ENCODE peak calls at places on chromosomes 5 and 9, in eight cellular contexts. F, H, C, X, L, D, S and J are unnamed samples.
A peak's percentile ranks its signal among the peaks of the same experiment; 100 is the strongest.

GRCh38 chr5:118554991-118555390 is 433.4 kb downstream of the DTWD2 start:
- DNase-seq in D (no peak), H (peak; percentile 26), C (no peak), F (no peak), L (no peak), S (no peak), X (no peak), J (no peak)

GRCh38 chr5:64166201-64166959 is 737 bp downstream of the RNF180 start:
- DNase-seq in H (peak; percentile 67), F (no peak), L (no peak), S (no peak), C (no peak), D (no peak), X (no peak), J (no peak)

GRCh38 chr5:74212336-74212735 is 428.2 kb downstream of the ENC1 start:
- DNase-seq in X (no peak), F (peak; percentile 45), L (no peak), S (no peak), D (no peak), C (peak; percentile 17), H (peak; percentile 39), J (no peak)

GRCh38 chr5:76403963-76404693 is 1.0 kb downstream of the IQGAP2 start:
- DNase-seq in D (peak; percentile 68), C (no peak), S (no peak), F (no peak), L (peak; percentile 83), H (peak; percentile 12), X (no peak), J (peak; percentile 22)

GRCh38 chr9:87834357-87834756 is 48.3 kb upstream of the SPATA31E1 start:
- DNase-seq in D (no peak), C (no peak), L (no peak), H (peak; percentile 10), X (no peak), F (no peak), S (no peak), J (no peak)

GRCh38 chr5:135324897-135325650 is 74.0 kb downstream of the MACROH2A1 start:
- DNase-seq in F (no peak), H (no peak), D (no peak), X (no peak), C (no peak), L (peak; percentile 71), S (no peak), J (no peak)

GRCh38 chr9:87615547-87616148 is 110.3 kb upstream of the CTSL start:
- DNase-seq in H (no peak), X (no peak), F (peak; percentile 85), D (no peak), C (no peak), S (no peak), L (no peak), J (no peak)

GRCh38 chr9:113907282-113907681 is 31.2 kb downstream of the ZNF618 start:
- DNase-seq in F (peak; percentile 47), D (no peak), H (no peak), S (no peak), X (no peak), C (no peak), L (no peak), J (no peak)

GRCh38 chr5:58410441-58410840 is 49.4 kb downstream of the PLK2 start:
- DNase-seq in F (peak; percentile 83), D (no peak), H (peak; percentile 12), S (peak; percentile 30), X (peak; percentile 61), L (no peak), C (no peak), J (no peak)

GRCh38 chr9:35341585-35341984 is 148.3 kb upstream of the RUSC2 start:
- DNase-seq in S (no peak), C (no peak), L (no peak), X (no peak), F (no peak), D (no peak), H (peak; percentile 71), J (no peak)

GRCh38 chr5:55218966-55219365 is 8.1 kb downstream of the MCIDAS start:
- DNase-seq in X (no peak), L (no peak), C (no peak), H (peak; percentile 36), F (no peak), S (no peak), D (no peak), J (no peak)

GRCh38 chr5:66860199-66860975 is 264.2 kb downstream of the MAST4 start:
- DNase-seq in S (no peak), C (no peak), F (no peak), X (no peak), D (no peak), L (no peak), H (peak; percentile 70), J (no peak)

GRCh38 chr5:108728566-108729305 is 19.0 kb upstream of the FER start:
- DNase-seq in X (no peak), L (peak; percentile 55), D (peak; percentile 45), F (peak; percentile 17), H (no peak), S (no peak), C (no peak), J (no peak)

GRCh38 chr5:88140396-88140862 is 128.2 kb downstream of the TMEM161B start:
- DNase-seq in X (no peak), L (no peak), F (no peak), D (no peak), C (no peak), H (peak; percentile 97), S (no peak), J (no peak)

GRCh38 chr9:37273595-37273994 is 148.9 kb upstream of the GRHPR start:
- DNase-seq in C (no peak), S (no peak), L (no peak), D (no peak), X (no peak), H (no peak), F (no peak), J (no peak)

GRCh38 chr5:75156585-75156984 is 80.1 kb downstream of the ANKRD31 start:
- DNase-seq in S (no peak), X (no peak), C (no peak), D (no peak), L (no peak), H (no peak), F (peak; percentile 5), J (no peak)

GRCh38 chr5:178249191-178249989 is 16.8 kb upstream of the PHYKPL start:
- DNase-seq in L (peak; percentile 57), X (no peak), D (no peak), S (no peak), C (peak; percentile 5), F (peak; percentile 81), H (no peak), J (no peak)

GRCh38 chr5:156481741-156482140 is 154.8 kb downstream of the SGCD start:
- DNase-seq in F (peak; percentile 5), X (no peak), C (peak; percentile 46), D (no peak), L (no peak), S (no peak), H (peak; percentile 69), J (no peak)

GRCh38 chr5:82862247-82862646 is 214.9 kb downstream of the TMEM167A start:
- DNase-seq in H (peak; percentile 62), F (no peak), C (no peak), X (no peak), L (no peak), S (no peak), D (no peak), J (no peak)

GRCh38 chr9:128341435-128341849 is 1.1 kb downstream of the SLC27A4 start:
- DNase-seq in X (no peak), F (peak; percentile 82), D (peak; percentile 39), L (peak; percentile 81), C (peak; percentile 40), H (peak; percentile 90), S (peak; percentile 64), J (peak; percentile 41)

GRCh38 chr9:83334320-83334719 is 203.9 kb downstream of the FRMD3 start:
- DNase-seq in L (peak; percentile 81), D (peak; percentile 19), F (peak; percentile 78), H (peak; percentile 85), S (no peak), C (peak; percentile 75), X (peak; percentile 41), J (peak; percentile 12)

GRCh38 chr5:91244380-91245073 is 138.6 kb downstream of the ARRDC3 start:
- DNase-seq in S (no peak), X (no peak), D (no peak), F (no peak), H (no peak), C (no peak), L (no peak), J (no peak)

GRCh38 chr9:134007150-134007549 is 15.0 kb upstream of the VAV2 start:
- DNase-seq in C (no peak), X (no peak), F (no peak), D (no peak), H (peak; percentile 61), S (no peak), L (no peak), J (no peak)

GRCh38 chr9:99037768-99038167 is 67.1 kb upstream of the TGFBR1 start:
- DNase-seq in S (no peak), F (no peak), L (no peak), D (no peak), X (no peak), C (no peak), H (no peak), J (no peak)

GRCh38 chr9:94507531-94508258 is 47.2 kb upstream of the PCAT7 start:
- DNase-seq in H (no peak), F (no peak), X (no peak), D (no peak), L (no peak), C (no peak), S (no peak), J (no peak)

GRCh38 chr9:14221119-14221518 is 92.8 kb downstream of the NFIB start:
- DNase-seq in L (no peak), C (no peak), X (no peak), D (no peak), H (no peak), S (peak; percentile 47), F (no peak), J (no peak)

GRCh38 chr5:120517607-120518252 is 53.6 kb downstream of the PRR16 start:
- DNase-seq in X (no peak), F (no peak), H (no peak), S (no peak), D (no peak), C (no peak), L (no peak), J (no peak)

GRCh38 chr5:52657231-52657645 is 130.5 kb upstream of the ITGA1 start:
- DNase-seq in H (peak; percentile 83), X (peak; percentile 23), C (peak; percentile 56), L (no peak), S (peak; percentile 2), F (peak; percentile 54), D (no peak), J (no peak)

GRCh38 chr5:122077451-122078115 is 476 bp downstream of the LOX start:
- DNase-seq in D (no peak), C (no peak), F (peak; percentile 52), L (no peak), X (no peak), S (no peak), H (peak; percentile 81), J (no peak)

GRCh38 chr5:1743769-1744085 is 55.9 kb downstream of the MRPL36 start:
- DNase-seq in C (no peak), X (no peak), L (no peak), D (no peak), F (no peak), H (no peak), S (no peak), J (no peak)

GRCh38 chr5:1321576-1321975 is 23.3 kb downstream of the CLPTM1L start:
- DNase-seq in X (no peak), C (no peak), D (no peak), L (no peak), H (no peak), F (no peak), S (no peak), J (no peak)

GRCh38 chr5:24649531-24649930 is 4.8 kb upstream of the CDH10 start:
- DNase-seq in X (no peak), L (no peak), D (no peak), F (peak; percentile 6), C (no peak), S (no peak), H (no peak), J (no peak)